ENCODE peak calls at places on chromosomes 3 and 15, in nine cellular contexts. One of them, this sample, is unnamed.

GRCh38 chr3:123338021-123338619 is 110.8 kb downstream of the ADCY5 start:
- DNase-seq in GM12865: no peak
- DNase-seq in AG04449: no peak
- DNase-seq in breast epithelium: no peak
- DNase-seq in endothelial cell: no peak
- DNase-seq in PC-3: no peak
- DNase-seq in lower lobe of right lung: no peak
- DNase-seq in hepatocyte: no peak
- DNase-seq in CD8-positive, alpha-beta T cell: no peak
- DNase-seq in this sample: no peak

GRCh38 chr3:150811984-150812383 is 49.0 kb upstream of the SIAH2 start:
- DNase-seq in CD8-positive, alpha-beta T cell: no peak
- DNase-seq in endothelial cell: no peak
- DNase-seq in breast epithelium: no peak
- DNase-seq in AG04449: no peak
- DNase-seq in PC-3: no peak
- DNase-seq in lower lobe of right lung: no peak
- DNase-seq in GM12865: no peak
- DNase-seq in hepatocyte: no peak
- DNase-seq in this sample: no peak

GRCh38 chr3:30282052-30282708 is 324.2 kb upstream of the TGFBR2 start:
- DNase-seq in lower lobe of right lung: no peak
- DNase-seq in CD8-positive, alpha-beta T cell: no peak
- DNase-seq in AG04449: peak
- DNase-seq in PC-3: peak
- DNase-seq in breast epithelium: no peak
- DNase-seq in GM12865: no peak
- DNase-seq in endothelial cell: no peak
- DNase-seq in hepatocyte: no peak
- DNase-seq in this sample: no peak

GRCh38 chr3:25191703-25192102 is 236.4 kb upstream of the RARB start:
- DNase-seq in PC-3: no peak
- DNase-seq in GM12865: no peak
- DNase-seq in breast epithelium: no peak
- DNase-seq in endothelial cell: no peak
- DNase-seq in hepatocyte: no peak
- DNase-seq in AG04449: peak
- DNase-seq in CD8-positive, alpha-beta T cell: no peak
- DNase-seq in lower lobe of right lung: no peak
- DNase-seq in this sample: no peak

GRCh38 chr3:194686816-194687637 is 1.3 kb downstream of the FAM43A start:
- DNase-seq in hepatocyte: peak
- DNase-seq in GM12865: peak
- DNase-seq in CD8-positive, alpha-beta T cell: no peak
- DNase-seq in PC-3: peak
- DNase-seq in AG04449: no peak
- DNase-seq in breast epithelium: no peak
- DNase-seq in lower lobe of right lung: peak
- DNase-seq in endothelial cell: peak
- DNase-seq in this sample: no peak

GRCh38 chr3:53269888-53270880 is 14.4 kb upstream of the TKT start:
- DNase-seq in PC-3: peak
- DNase-seq in GM12865: peak
- DNase-seq in hepatocyte: peak
- DNase-seq in breast epithelium: peak
- DNase-seq in lower lobe of right lung: peak
- DNase-seq in endothelial cell: peak
- DNase-seq in CD8-positive, alpha-beta T cell: no peak
- DNase-seq in AG04449: peak
- DNase-seq in this sample: peak

GRCh38 chr15:64515196-64515595 is 54.8 kb downstream of the ZNF609 start:
- DNase-seq in PC-3: peak
- DNase-seq in hepatocyte: no peak
- DNase-seq in GM12865: no peak
- DNase-seq in AG04449: no peak
- DNase-seq in CD8-positive, alpha-beta T cell: no peak
- DNase-seq in endothelial cell: no peak
- DNase-seq in lower lobe of right lung: no peak
- DNase-seq in breast epithelium: no peak
- DNase-seq in this sample: no peak

GRCh38 chr15:57146394-57147140 is 228.1 kb downstream of the TCF12 start:
- DNase-seq in breast epithelium: no peak
- DNase-seq in hepatocyte: peak
- DNase-seq in AG04449: no peak
- DNase-seq in endothelial cell: no peak
- DNase-seq in GM12865: peak
- DNase-seq in CD8-positive, alpha-beta T cell: no peak
- DNase-seq in lower lobe of right lung: no peak
- DNase-seq in PC-3: peak
- DNase-seq in this sample: no peak

GRCh38 chr15:88656760-88657221 is 18.0 kb downstream of the ISG20 start:
- DNase-seq in hepatocyte: no peak
- DNase-seq in GM12865: peak
- DNase-seq in endothelial cell: no peak
- DNase-seq in lower lobe of right lung: no peak
- DNase-seq in CD8-positive, alpha-beta T cell: no peak
- DNase-seq in PC-3: no peak
- DNase-seq in AG04449: no peak
- DNase-seq in breast epithelium: no peak
- DNase-seq in this sample: peak

GRCh38 chr3:49165771-49166751 is at the start of gene CCDC71:
- DNase-seq in GM12865: peak
- DNase-seq in AG04449: no peak
- DNase-seq in endothelial cell: peak
- DNase-seq in CD8-positive, alpha-beta T cell: peak
- DNase-seq in lower lobe of right lung: peak
- DNase-seq in PC-3: peak
- DNase-seq in breast epithelium: peak
- DNase-seq in hepatocyte: peak
- DNase-seq in this sample: peak

GRCh38 chr15:77482570-77482969 is 61.9 kb downstream of the HMG20A start:
- DNase-seq in hepatocyte: no peak
- DNase-seq in AG04449: peak
- DNase-seq in PC-3: peak
- DNase-seq in GM12865: no peak
- DNase-seq in endothelial cell: no peak
- DNase-seq in CD8-positive, alpha-beta T cell: no peak
- DNase-seq in lower lobe of right lung: no peak
- DNase-seq in breast epithelium: no peak
- DNase-seq in this sample: no peak

GRCh38 chr3:54424283-54424682 is 301.9 kb downstream of the CACNA2D3 start:
- DNase-seq in GM12865: no peak
- DNase-seq in hepatocyte: no peak
- DNase-seq in lower lobe of right lung: no peak
- DNase-seq in CD8-positive, alpha-beta T cell: no peak
- DNase-seq in PC-3: no peak
- DNase-seq in breast epithelium: no peak
- DNase-seq in AG04449: no peak
- DNase-seq in endothelial cell: no peak
- DNase-seq in this sample: no peak

GRCh38 chr3:188052966-188053340 is 101.0 kb upstream of the LPP start:
- DNase-seq in hepatocyte: no peak
- DNase-seq in CD8-positive, alpha-beta T cell: no peak
- DNase-seq in endothelial cell: no peak
- DNase-seq in breast epithelium: no peak
- DNase-seq in AG04449: no peak
- DNase-seq in PC-3: no peak
- DNase-seq in lower lobe of right lung: no peak
- DNase-seq in GM12865: no peak
- DNase-seq in this sample: no peak

GRCh38 chr3:45208587-45208986 is 17.5 kb downstream of the TMEM158 start:
- DNase-seq in GM12865: peak
- DNase-seq in AG04449: no peak
- DNase-seq in breast epithelium: no peak
- DNase-seq in PC-3: no peak
- DNase-seq in CD8-positive, alpha-beta T cell: no peak
- DNase-seq in endothelial cell: no peak
- DNase-seq in hepatocyte: no peak
- DNase-seq in lower lobe of right lung: no peak
- DNase-seq in this sample: no peak

GRCh38 chr3:150286390-150287147 is 121.5 kb upstream of the TSC22D2 start:
- DNase-seq in GM12865: peak
- DNase-seq in hepatocyte: peak
- DNase-seq in CD8-positive, alpha-beta T cell: no peak
- DNase-seq in breast epithelium: no peak
- DNase-seq in endothelial cell: peak
- DNase-seq in AG04449: no peak
- DNase-seq in lower lobe of right lung: no peak
- DNase-seq in PC-3: peak
- DNase-seq in this sample: no peak

GRCh38 chr3:90033242-90033641 is 925.8 kb downstream of the EPHA3 start:
- DNase-seq in GM12865: no peak
- DNase-seq in endothelial cell: no peak
- DNase-seq in lower lobe of right lung: no peak
- DNase-seq in breast epithelium: no peak
- DNase-seq in AG04449: no peak
- DNase-seq in hepatocyte: no peak
- DNase-seq in PC-3: no peak
- DNase-seq in CD8-positive, alpha-beta T cell: no peak
- DNase-seq in this sample: no peak

GRCh38 chr3:149239357-149239936 is 17.8 kb upstream of the CP start:
- DNase-seq in lower lobe of right lung: no peak
- DNase-seq in AG04449: no peak
- DNase-seq in CD8-positive, alpha-beta T cell: no peak
- DNase-seq in hepatocyte: no peak
- DNase-seq in GM12865: no peak
- DNase-seq in breast epithelium: no peak
- DNase-seq in PC-3: no peak
- DNase-seq in endothelial cell: no peak
- DNase-seq in this sample: no peak
- TF ChIP-seq CTCF in lower lobe of right lung: no peak
- TF ChIP-seq CTCF in AG04449: no peak
- TF ChIP-seq CTCF in CD8-positive, alpha-beta T cell: no peak
- TF ChIP-seq CTCF in hepatocyte: no peak
- TF ChIP-seq CTCF in GM12865: no peak
- TF ChIP-seq CTCF in breast epithelium: no peak
- TF ChIP-seq CTCF in PC-3: no peak
- TF ChIP-seq CTCF in endothelial cell: no peak
- TF ChIP-seq CTCF in this sample: no peak

DNA sequence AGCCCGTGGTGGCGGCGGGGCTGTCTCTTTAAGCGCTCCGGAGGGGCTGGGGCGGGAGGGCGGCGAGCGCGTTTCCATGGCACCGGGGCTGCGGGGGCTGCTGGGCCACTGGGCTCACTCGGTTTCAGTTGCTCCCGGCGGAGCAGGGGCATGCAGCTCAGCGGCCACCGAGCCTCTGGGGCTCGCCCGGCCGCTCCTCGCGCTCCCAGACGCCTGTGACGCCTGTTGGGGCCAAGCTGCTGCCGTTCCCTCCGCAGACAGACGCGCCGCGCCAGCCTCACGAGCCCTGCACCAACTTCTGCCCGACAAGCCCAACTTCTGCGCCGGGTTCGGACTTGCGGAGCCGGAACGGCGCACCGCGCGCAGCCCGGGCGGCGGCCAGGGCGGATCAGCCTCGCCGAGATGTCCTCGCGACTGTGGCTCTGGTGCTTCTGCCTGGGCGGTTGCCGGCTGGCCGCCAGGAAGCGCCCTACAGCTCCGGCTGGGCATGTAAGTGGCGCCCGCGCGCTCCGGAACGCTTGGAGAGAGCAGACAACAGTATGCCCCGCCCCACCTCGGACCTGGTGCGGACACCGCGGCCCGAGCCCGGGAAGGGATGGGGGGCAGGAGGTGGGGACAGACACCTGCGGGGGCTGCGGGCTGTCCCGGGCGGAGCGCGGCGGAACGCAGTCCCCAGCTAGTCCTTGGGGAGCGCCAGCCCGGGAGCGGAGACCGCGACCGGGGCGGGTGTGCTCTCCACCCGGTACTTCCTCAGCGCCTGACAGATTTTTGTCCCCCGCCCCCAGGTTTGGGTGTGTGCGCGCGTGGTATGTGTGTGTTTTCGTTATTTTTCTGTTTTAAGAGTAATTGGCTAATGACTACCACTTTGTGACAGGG is 154.1 kb upstream of the GOLIM4 start:
- DNase-seq in CD8-positive, alpha-beta T cell: no peak
- DNase-seq in lower lobe of right lung: peak
- DNase-seq in breast epithelium: peak
- DNase-seq in AG04449: peak
- DNase-seq in GM12865: peak
- DNase-seq in PC-3: peak
- DNase-seq in hepatocyte: peak
- DNase-seq in endothelial cell: peak
- DNase-seq in this sample: peak
- TF ChIP-seq CTCF in CD8-positive, alpha-beta T cell: no peak
- TF ChIP-seq CTCF in lower lobe of right lung: peak
- TF ChIP-seq CTCF in breast epithelium: no peak
- TF ChIP-seq CTCF in AG04449: peak
- TF ChIP-seq CTCF in GM12865: peak
- TF ChIP-seq CTCF in PC-3: peak
- TF ChIP-seq CTCF in hepatocyte: peak
- TF ChIP-seq CTCF in endothelial cell: no peak
- TF ChIP-seq CTCF in this sample: peak

GRCh38 chr3:22887664-22888291 is 315.3 kb upstream of the UBE2E2 start:
- DNase-seq in hepatocyte: peak
- DNase-seq in GM12865: peak
- DNase-seq in lower lobe of right lung: no peak
- DNase-seq in CD8-positive, alpha-beta T cell: no peak
- DNase-seq in PC-3: peak
- DNase-seq in endothelial cell: peak
- DNase-seq in AG04449: no peak
- DNase-seq in breast epithelium: no peak
- DNase-seq in this sample: no peak
- TF ChIP-seq CTCF in hepatocyte: peak
- TF ChIP-seq CTCF in GM12865: peak
- TF ChIP-seq CTCF in lower lobe of right lung: peak
- TF ChIP-seq CTCF in CD8-positive, alpha-beta T cell: no peak
- TF ChIP-seq CTCF in PC-3: peak
- TF ChIP-seq CTCF in endothelial cell: peak
- TF ChIP-seq CTCF in AG04449: no peak
- TF ChIP-seq CTCF in breast epithelium: no peak
- TF ChIP-seq CTCF in this sample: peak

DNA sequence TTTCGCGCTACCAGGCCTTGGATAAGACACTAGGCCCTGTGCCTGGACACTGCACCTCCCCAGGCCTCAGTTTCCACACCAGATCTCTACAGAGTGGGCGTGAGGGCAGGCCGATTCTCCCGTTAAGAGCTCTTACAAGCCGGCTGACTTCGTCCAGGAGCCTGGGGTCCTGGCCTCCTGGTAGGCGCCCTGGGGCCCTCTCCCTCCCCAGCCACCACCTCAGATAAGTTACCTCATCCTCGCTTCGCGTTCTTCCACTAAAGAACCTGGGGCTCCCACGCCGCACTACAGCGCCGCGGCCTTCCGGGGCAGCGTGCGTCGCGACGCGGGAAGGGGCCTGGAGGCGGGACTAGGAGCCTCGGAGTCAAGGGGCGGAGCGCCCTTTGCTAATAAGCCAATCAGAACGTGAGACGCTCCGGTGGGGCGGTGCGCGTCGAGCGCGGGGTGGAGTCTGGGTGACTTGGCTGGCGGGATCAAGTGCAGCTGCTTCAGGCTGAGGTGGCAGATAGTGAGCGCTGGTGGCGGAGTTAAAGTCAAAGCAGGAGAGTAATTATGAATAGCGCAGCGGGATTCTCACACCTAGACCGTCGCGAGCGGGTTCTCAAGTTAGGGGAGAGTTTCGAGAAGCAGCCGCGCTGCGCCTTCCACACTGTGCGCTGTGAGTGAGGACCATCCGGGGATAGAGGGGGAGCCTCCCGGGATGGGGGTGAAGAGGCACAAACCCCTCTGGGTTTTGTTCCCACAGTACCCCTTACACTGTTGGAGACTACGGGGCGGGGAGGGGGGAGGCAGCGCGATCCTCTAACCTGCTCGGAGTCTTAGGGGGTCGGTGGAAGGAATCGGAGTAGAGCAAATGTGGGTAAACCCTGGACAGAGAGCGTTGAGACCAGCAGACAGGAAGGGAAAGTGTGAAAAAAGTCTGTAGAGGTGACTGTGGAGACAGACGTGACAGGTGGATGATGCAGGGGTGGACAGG is at the start of the genes EAF2 and IQCB1:
- DNase-seq in CD8-positive, alpha-beta T cell: peak
- DNase-seq in GM12865: peak
- DNase-seq in breast epithelium: peak
- DNase-seq in lower lobe of right lung: peak
- DNase-seq in PC-3: peak
- DNase-seq in AG04449: peak
- DNase-seq in endothelial cell: peak
- DNase-seq in hepatocyte: peak
- DNase-seq in this sample: peak
- TF ChIP-seq CTCF in CD8-positive, alpha-beta T cell: no peak
- TF ChIP-seq CTCF in GM12865: no peak
- TF ChIP-seq CTCF in breast epithelium: no peak
- TF ChIP-seq CTCF in lower lobe of right lung: no peak
- TF ChIP-seq CTCF in PC-3: no peak
- TF ChIP-seq CTCF in AG04449: peak
- TF ChIP-seq CTCF in endothelial cell: no peak
- TF ChIP-seq CTCF in hepatocyte: no peak
- TF ChIP-seq CTCF in this sample: no peak